ENCODE peak calls at places on chromosomes 6 and 20, in seven cellular contexts. O is HepG2, U is GM23338, N is neural progenitor cell, H is fibroblast of lung, Y is PC-3, Q is HCT116. K is an unnamed sample.

GRCh38 chr20:34316191-34316814 is 13.1 kb upstream of the AHCY start:
- DNase-seq in N (no peak), U (no peak), H (peak; percentile 50), Q (peak; percentile 33), O (no peak), Y (peak; percentile 78), K (no peak)

GRCh38 chr6:169725270-169726048 is 1.2 kb upstream of the PHF10 start:
- DNase-seq in Y (peak; percentile 55), U (peak; percentile 65), O (peak; percentile 97), N (peak; percentile 92), H (peak; percentile 74), Q (no peak), K (peak; percentile 16)

GRCh38 chr6:111552999-111553398 is 52.7 kb downstream of the TRAF3IP2 start:
- DNase-seq in Q (no peak), O (no peak), Y (no peak), U (no peak), H (no peak), N (no peak), K (no peak)

GRCh38 chr6:120852293-120852849 is 481.9 kb downstream of the TBC1D32 start:
- DNase-seq in N (peak; percentile 5), Q (no peak), H (no peak), Y (no peak), O (no peak), U (no peak), K (no peak)

GRCh38 chr20:4973330-4974097 is 27.8 kb downstream of the SLC23A2 start:
- DNase-seq in N (no peak), H (peak; percentile 86), U (no peak), O (peak; percentile 99), Y (no peak), Q (no peak), K (no peak)

GRCh38 chr6:132569170-132569569 is 952 bp upstream of the TAAR6 start:
- DNase-seq in N (no peak), U (peak; percentile 45), Y (no peak), O (no peak), Q (no peak), H (no peak), K (no peak)

GRCh38 chr6:43772571-43773049 is 2.6 kb downstream of the VEGFA start:
- DNase-seq in N (peak; percentile 80), Q (no peak), Y (no peak), H (peak; percentile 22), O (peak; percentile 49), U (peak; percentile 66), K (no peak)

GRCh38 chr6:120147218-120147871 is 797.8 kb upstream of the MAN1A1 start:
- DNase-seq in Q (no peak), H (no peak), Y (peak; percentile 18), N (no peak), O (no peak), U (peak; percentile 15), K (no peak)

GRCh38 chr20:50898475-50898874 is 32.8 kb downstream of the ADNP start:
- DNase-seq in N (no peak), U (no peak), Y (no peak), H (no peak), O (no peak), Q (no peak), K (no peak)
- H4K20me1 ChIP-seq in N (peaks cover 97% of the 10 kb centered on the region), U (peaks cover 54% of the 10 kb centered on the region), Y (peaks cover 27% of the 10 kb centered on the region), H (peaks cover 2% of the 10 kb centered on the region), O (peaks cover 14% of the 10 kb centered on the region), Q (peaks cover 23% of the 10 kb centered on the region), K (peaks cover 69% of the 10 kb centered on the region)

GRCh38 chr6:70377372-70377771 is 35.9 kb upstream of the FAM135A start:
- DNase-seq in Y (no peak), H (no peak), O (no peak), Q (no peak), U (no peak), N (no peak), K (no peak)

GRCh38 chr6:70380771-70381435 is 32.4 kb upstream of the FAM135A start:
- DNase-seq in N (no peak), U (no peak), H (no peak), Y (no peak), O (no peak), Q (no peak), K (no peak)

GRCh38 chr6:70381436-70381786 is 31.9 kb upstream of the FAM135A start:
- DNase-seq in U (no peak), N (no peak), O (no peak), Y (no peak), Q (no peak), H (no peak), K (peak; percentile 10)

GRCh38 chr6:70380259-70380658 is 33.0 kb upstream of the FAM135A start:
- DNase-seq in N (no peak), H (no peak), O (no peak), U (no peak), Y (no peak), Q (no peak), K (no peak)

DNA sequence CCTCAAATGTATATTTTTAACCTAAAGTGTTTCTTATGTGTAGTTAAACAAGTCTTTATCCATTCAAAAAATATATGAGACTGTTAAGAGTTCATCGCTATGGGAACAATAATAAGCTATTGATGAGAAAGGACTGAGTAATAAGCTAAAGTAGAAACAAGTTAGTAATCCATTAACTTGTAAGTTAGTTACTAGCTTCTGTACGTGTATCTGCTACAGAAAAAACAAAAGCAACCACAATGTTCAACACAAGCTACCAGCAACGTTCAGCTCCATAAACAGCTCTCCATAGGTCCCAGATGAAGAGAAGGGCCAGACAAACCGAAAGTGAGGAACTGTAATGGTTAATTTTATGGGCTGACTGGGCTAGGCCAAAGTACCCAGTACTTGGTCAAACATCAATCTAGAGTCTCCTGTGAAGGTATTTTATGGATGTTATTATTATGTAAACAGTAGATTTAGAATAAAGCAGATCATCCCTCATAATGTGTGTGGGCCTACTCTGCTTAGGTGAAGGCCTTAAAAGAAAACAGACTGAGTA is 33.8 kb upstream of the FAM135A start:
- DNase-seq in O (no peak), Q (no peak), Y (no peak), U (no peak), H (no peak), N (no peak), K (no peak)
- H4K20me1 ChIP-seq in O (no peaks in the 10 kb centered on the region), Q (no peaks in the 10 kb centered on the region), Y (no peaks in the 10 kb centered on the region), U (no peaks in the 10 kb centered on the region), H (no peaks in the 10 kb centered on the region), N (no peaks in the 10 kb centered on the region), K (no peaks in the 10 kb centered on the region)

DNA sequence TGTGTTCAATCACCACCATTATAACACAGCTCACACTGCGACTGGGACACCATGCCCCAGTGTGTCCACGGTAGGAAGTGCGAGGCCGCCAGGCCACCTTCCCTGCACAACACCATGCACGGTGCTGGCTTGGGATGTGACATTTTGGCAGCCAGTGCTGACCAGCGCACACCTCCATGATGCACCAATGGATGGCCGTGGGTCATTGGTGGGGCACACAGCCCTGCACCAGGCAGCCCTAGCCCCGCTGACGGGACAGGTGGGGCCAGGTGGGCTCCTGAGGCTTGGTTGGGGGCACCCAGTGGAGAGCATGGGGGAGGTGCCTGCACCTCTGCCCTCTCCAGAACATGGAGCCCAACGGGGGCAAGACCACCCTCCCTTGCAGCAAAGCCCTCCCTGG is 18.2 kb upstream of the FRMD1 start:
- DNase-seq in Y (no peak), N (no peak), U (no peak), H (no peak), Q (no peak), O (no peak), K (no peak)
- H4K20me1 ChIP-seq in Y (no peaks in the 10 kb centered on the region), N (no peaks in the 10 kb centered on the region), U (no peaks in the 10 kb centered on the region), H (no peaks in the 10 kb centered on the region), Q (no peaks in the 10 kb centered on the region), O (no peaks in the 10 kb centered on the region), K (no peaks in the 10 kb centered on the region)

DNA sequence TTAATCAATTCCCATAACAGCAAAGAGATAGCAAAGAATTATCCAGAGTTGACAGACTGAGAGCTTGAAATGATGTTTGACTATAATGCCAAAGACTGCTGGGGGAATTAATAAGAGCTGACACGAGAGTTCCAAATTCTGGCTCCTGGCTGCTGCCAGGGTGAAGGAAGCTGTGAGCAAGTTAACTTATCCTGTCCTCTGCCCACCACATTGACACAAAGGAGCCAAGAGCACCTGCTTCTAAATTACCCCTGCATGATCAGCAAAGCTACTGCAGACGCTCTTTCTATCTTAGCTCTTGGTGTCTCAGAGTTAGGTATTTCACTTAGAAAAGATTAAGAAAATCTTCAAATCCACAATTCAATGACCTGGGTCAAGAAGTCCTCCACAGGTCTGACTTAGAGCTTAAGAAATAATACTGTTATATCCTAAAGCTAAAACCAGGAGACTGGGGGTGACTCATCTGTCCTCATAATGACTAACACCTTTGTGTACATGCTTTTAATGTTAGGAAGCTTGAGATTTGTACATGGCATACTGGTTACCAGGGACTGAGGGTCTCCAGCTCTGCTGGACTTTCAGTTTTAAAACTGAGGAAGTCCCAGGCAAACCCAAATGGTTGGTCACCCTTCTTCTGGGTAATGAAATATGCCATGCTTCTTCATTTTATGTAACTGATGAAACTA is 13.2 kb upstream of the FRK start:
- DNase-seq in Q (no peak), N (no peak), Y (peak; percentile 85), U (no peak), H (peak; percentile 67), O (peak; percentile 75), K (no peak)
- H4K20me1 ChIP-seq in Q (no peaks in the 10 kb centered on the region), N (no peaks in the 10 kb centered on the region), Y (no peaks in the 10 kb centered on the region), U (no peaks in the 10 kb centered on the region), H (no peaks in the 10 kb centered on the region), O (no peaks in the 10 kb centered on the region), K (no peaks in the 10 kb centered on the region)

GRCh38 chr20:44020406-44021148 is 105.9 kb downstream of the TOX2 start:
- DNase-seq in Y (no peak), O (no peak), H (no peak), U (peak; percentile 49), N (no peak), Q (no peak), K (peak; percentile 43)
- H4K20me1 ChIP-seq in Y (no peaks in the 10 kb centered on the region), O (no peaks in the 10 kb centered on the region), H (no peaks in the 10 kb centered on the region), U (no peaks in the 10 kb centered on the region), N (no peaks in the 10 kb centered on the region), Q (no peaks in the 10 kb centered on the region), K (peaks cover 17% of the 10 kb centered on the region)